ENCODE peak calls at places on chromosomes 11 and 22, in nine cellular contexts. One of them, this sample, is unnamed.

GRCh38 chr22:26330971-26331625 is 98.0 kb upstream of the ASPHD2 start:
- DNase-seq in Right ventricle myocardium superior: no peak
- DNase-seq in heart left ventricle: peak; percentile 12
- DNase-seq in AG09319: no peak
- DNase-seq in fibroblast of pulmonary artery: peak; percentile 50
- DNase-seq in stimulated activated CD8-positive, alpha-beta memory T cell treated with anti-CD3 and anti-CD28 coated beads, Interleukin-2, amount 100 ng/mL, for 1 hour: no peak
- DNase-seq in neural crest cell: peak; percentile 68
- DNase-seq in germinal center: peak; percentile 80
- DNase-seq in A673: peak; percentile 53
- DNase-seq in this sample: peak; percentile 21

GRCh38 chr11:70592641-70593165 is 194.4 kb downstream of the CTTN start:
- DNase-seq in Right ventricle myocardium superior: peak; percentile 20
- DNase-seq in heart left ventricle: no peak
- DNase-seq in AG09319: no peak
- DNase-seq in fibroblast of pulmonary artery: no peak
- DNase-seq in stimulated activated CD8-positive, alpha-beta memory T cell treated with anti-CD3 and anti-CD28 coated beads, Interleukin-2, amount 100 ng/mL, for 1 hour: no peak
- DNase-seq in neural crest cell: no peak
- DNase-seq in germinal center: no peak
- DNase-seq in A673: no peak
- DNase-seq in this sample: no peak

GRCh38 chr11:58958500-58958899 is 19.2 kb downstream of the GLYATL1 start:
- DNase-seq in Right ventricle myocardium superior: no peak
- DNase-seq in heart left ventricle: no peak
- DNase-seq in AG09319: no peak
- DNase-seq in fibroblast of pulmonary artery: no peak
- DNase-seq in stimulated activated CD8-positive, alpha-beta memory T cell treated with anti-CD3 and anti-CD28 coated beads, Interleukin-2, amount 100 ng/mL, for 1 hour: no peak
- DNase-seq in neural crest cell: no peak
- DNase-seq in germinal center: peak; percentile 69
- DNase-seq in A673: peak; percentile 63
- DNase-seq in this sample: no peak

GRCh38 chr11:32297629-32298028 is 137.7 kb downstream of the WT1 start:
- DNase-seq in Right ventricle myocardium superior: no peak
- DNase-seq in heart left ventricle: no peak
- DNase-seq in AG09319: no peak
- DNase-seq in fibroblast of pulmonary artery: peak; percentile 70
- DNase-seq in stimulated activated CD8-positive, alpha-beta memory T cell treated with anti-CD3 and anti-CD28 coated beads, Interleukin-2, amount 100 ng/mL, for 1 hour: no peak
- DNase-seq in neural crest cell: no peak
- DNase-seq in germinal center: peak; percentile 26
- DNase-seq in A673: peak; percentile 90
- DNase-seq in this sample: no peak

GRCh38 chr22:33142282-33142681 is 84.1 kb upstream of the SYN3 start:
- DNase-seq in Right ventricle myocardium superior: no peak
- DNase-seq in heart left ventricle: no peak
- DNase-seq in AG09319: no peak
- DNase-seq in fibroblast of pulmonary artery: no peak
- DNase-seq in stimulated activated CD8-positive, alpha-beta memory T cell treated with anti-CD3 and anti-CD28 coated beads, Interleukin-2, amount 100 ng/mL, for 1 hour: no peak
- DNase-seq in neural crest cell: no peak
- DNase-seq in germinal center: no peak
- DNase-seq in A673: no peak
- DNase-seq in this sample: no peak

GRCh38 chr11:118343248-118343647 is 743 bp upstream of the CD3D start:
- DNase-seq in Right ventricle myocardium superior: no peak
- DNase-seq in heart left ventricle: no peak
- DNase-seq in AG09319: no peak
- DNase-seq in fibroblast of pulmonary artery: no peak
- DNase-seq in stimulated activated CD8-positive, alpha-beta memory T cell treated with anti-CD3 and anti-CD28 coated beads, Interleukin-2, amount 100 ng/mL, for 1 hour: no peak
- DNase-seq in neural crest cell: no peak
- DNase-seq in germinal center: no peak
- DNase-seq in A673: no peak
- DNase-seq in this sample: no peak

GRCh38 chr11:57913713-57914704 is 109.7 kb upstream of the OR9Q1 start:
- DNase-seq in Right ventricle myocardium superior: no peak
- DNase-seq in heart left ventricle: no peak
- DNase-seq in AG09319: no peak
- DNase-seq in fibroblast of pulmonary artery: no peak
- DNase-seq in stimulated activated CD8-positive, alpha-beta memory T cell treated with anti-CD3 and anti-CD28 coated beads, Interleukin-2, amount 100 ng/mL, for 1 hour: no peak
- DNase-seq in neural crest cell: no peak
- DNase-seq in germinal center: no peak
- DNase-seq in A673: no peak
- DNase-seq in this sample: no peak

GRCh38 chr11:16154715-16155396 is 201.5 kb downstream of the SOX6 start:
- DNase-seq in Right ventricle myocardium superior: no peak
- DNase-seq in heart left ventricle: no peak
- DNase-seq in AG09319: no peak
- DNase-seq in fibroblast of pulmonary artery: peak; percentile 11
- DNase-seq in stimulated activated CD8-positive, alpha-beta memory T cell treated with anti-CD3 and anti-CD28 coated beads, Interleukin-2, amount 100 ng/mL, for 1 hour: no peak
- DNase-seq in neural crest cell: no peak
- DNase-seq in germinal center: no peak
- DNase-seq in A673: peak; percentile 39
- DNase-seq in this sample: no peak

GRCh38 chr11:121578216-121579063 is 125.7 kb upstream of the SORL1-AS1 start:
- DNase-seq in Right ventricle myocardium superior: no peak
- DNase-seq in heart left ventricle: no peak
- DNase-seq in AG09319: no peak
- DNase-seq in fibroblast of pulmonary artery: peak; percentile 9
- DNase-seq in stimulated activated CD8-positive, alpha-beta memory T cell treated with anti-CD3 and anti-CD28 coated beads, Interleukin-2, amount 100 ng/mL, for 1 hour: no peak
- DNase-seq in neural crest cell: no peak
- DNase-seq in germinal center: no peak
- DNase-seq in A673: no peak
- DNase-seq in this sample: no peak

GRCh38 chr22:38788417-38788816 is 5.5 kb downstream of the DNAL4 start:
- DNase-seq in Right ventricle myocardium superior: peak; percentile 61
- DNase-seq in heart left ventricle: peak; percentile 61
- DNase-seq in AG09319: peak; percentile 70
- DNase-seq in fibroblast of pulmonary artery: peak; percentile 97
- DNase-seq in stimulated activated CD8-positive, alpha-beta memory T cell treated with anti-CD3 and anti-CD28 coated beads, Interleukin-2, amount 100 ng/mL, for 1 hour: no peak
- DNase-seq in neural crest cell: no peak
- DNase-seq in germinal center: no peak
- DNase-seq in A673: peak; percentile 84
- DNase-seq in this sample: no peak

GRCh38 chr11:111633756-111634362 is 31.6 kb downstream of the SIK2 start:
- DNase-seq in Right ventricle myocardium superior: no peak
- DNase-seq in heart left ventricle: no peak
- DNase-seq in AG09319: no peak
- DNase-seq in fibroblast of pulmonary artery: peak; percentile 44
- DNase-seq in stimulated activated CD8-positive, alpha-beta memory T cell treated with anti-CD3 and anti-CD28 coated beads, Interleukin-2, amount 100 ng/mL, for 1 hour: no peak
- DNase-seq in neural crest cell: no peak
- DNase-seq in germinal center: no peak
- DNase-seq in A673: peak; percentile 68
- DNase-seq in this sample: no peak

GRCh38 chr11:72430743-72431570 is 3.4 kb downstream of the CLPB start:
- DNase-seq in Right ventricle myocardium superior: no peak
- DNase-seq in heart left ventricle: no peak
- DNase-seq in AG09319: no peak
- DNase-seq in fibroblast of pulmonary artery: peak; percentile 73
- DNase-seq in stimulated activated CD8-positive, alpha-beta memory T cell treated with anti-CD3 and anti-CD28 coated beads, Interleukin-2, amount 100 ng/mL, for 1 hour: no peak
- DNase-seq in neural crest cell: peak; percentile 16
- DNase-seq in germinal center: peak; percentile 64
- DNase-seq in A673: peak; percentile 72
- DNase-seq in this sample: no peak

GRCh38 chr11:116873391-116873790 is 36.0 kb upstream of the APOA1 start:
- DNase-seq in Right ventricle myocardium superior: no peak
- DNase-seq in heart left ventricle: no peak
- DNase-seq in AG09319: no peak
- DNase-seq in fibroblast of pulmonary artery: no peak
- DNase-seq in stimulated activated CD8-positive, alpha-beta memory T cell treated with anti-CD3 and anti-CD28 coated beads, Interleukin-2, amount 100 ng/mL, for 1 hour: no peak
- DNase-seq in neural crest cell: no peak
- DNase-seq in germinal center: no peak
- DNase-seq in A673: no peak
- DNase-seq in this sample: no peak

GRCh38 chr11:6319001-6319878 is 1.1 kb downstream of the CAVIN3 start:
- DNase-seq in Right ventricle myocardium superior: peak; percentile 71
- DNase-seq in heart left ventricle: peak; percentile 71
- DNase-seq in AG09319: no peak
- DNase-seq in fibroblast of pulmonary artery: peak; percentile 52
- DNase-seq in stimulated activated CD8-positive, alpha-beta memory T cell treated with anti-CD3 and anti-CD28 coated beads, Interleukin-2, amount 100 ng/mL, for 1 hour: no peak
- DNase-seq in neural crest cell: peak; percentile 32
- DNase-seq in germinal center: no peak
- DNase-seq in A673: no peak
- DNase-seq in this sample: no peak

GRCh38 chr11:76752321-76753175 is 30.6 kb upstream of the TSKU start:
- DNase-seq in Right ventricle myocardium superior: peak; percentile 91
- DNase-seq in heart left ventricle: peak; percentile 84
- DNase-seq in AG09319: peak; percentile 88
- DNase-seq in fibroblast of pulmonary artery: peak; percentile 86
- DNase-seq in stimulated activated CD8-positive, alpha-beta memory T cell treated with anti-CD3 and anti-CD28 coated beads, Interleukin-2, amount 100 ng/mL, for 1 hour: no peak
- DNase-seq in neural crest cell: no peak
- DNase-seq in germinal center: no peak
- DNase-seq in A673: no peak
- DNase-seq in this sample: no peak

GRCh38 chr11:13955971-13956421 is 6.5 kb upstream of the SPON1 start:
- DNase-seq in Right ventricle myocardium superior: no peak
- DNase-seq in heart left ventricle: peak; percentile 51
- DNase-seq in AG09319: peak; percentile 63
- DNase-seq in fibroblast of pulmonary artery: peak; percentile 82
- DNase-seq in stimulated activated CD8-positive, alpha-beta memory T cell treated with anti-CD3 and anti-CD28 coated beads, Interleukin-2, amount 100 ng/mL, for 1 hour: no peak
- DNase-seq in neural crest cell: peak; percentile 50
- DNase-seq in germinal center: peak; percentile 20
- DNase-seq in A673: peak; percentile 45
- DNase-seq in this sample: no peak

GRCh38 chr11:68282141-68282860 is 10.5 kb upstream of the C11orf24 start:
- DNase-seq in Right ventricle myocardium superior: no peak
- DNase-seq in heart left ventricle: no peak
- DNase-seq in AG09319: no peak
- DNase-seq in fibroblast of pulmonary artery: no peak
- DNase-seq in stimulated activated CD8-positive, alpha-beta memory T cell treated with anti-CD3 and anti-CD28 coated beads, Interleukin-2, amount 100 ng/mL, for 1 hour: no peak
- DNase-seq in neural crest cell: no peak
- DNase-seq in germinal center: no peak
- DNase-seq in A673: no peak
- DNase-seq in this sample: no peak

GRCh38 chr11:117232911-117233409 is 489 bp downstream of the RNF214 start:
- DNase-seq in Right ventricle myocardium superior: no peak
- DNase-seq in heart left ventricle: no peak
- DNase-seq in AG09319: no peak
- DNase-seq in fibroblast of pulmonary artery: no peak
- DNase-seq in stimulated activated CD8-positive, alpha-beta memory T cell treated with anti-CD3 and anti-CD28 coated beads, Interleukin-2, amount 100 ng/mL, for 1 hour: no peak
- DNase-seq in neural crest cell: peak; percentile 33
- DNase-seq in germinal center: peak; percentile 56
- DNase-seq in A673: no peak
- DNase-seq in this sample: no peak

GRCh38 chr22:50338042-50338573 is 5.0 kb upstream of the PPP6R2 start:
- DNase-seq in Right ventricle myocardium superior: no peak
- DNase-seq in heart left ventricle: no peak
- DNase-seq in AG09319: no peak
- DNase-seq in fibroblast of pulmonary artery: no peak
- DNase-seq in stimulated activated CD8-positive, alpha-beta memory T cell treated with anti-CD3 and anti-CD28 coated beads, Interleukin-2, amount 100 ng/mL, for 1 hour: no peak
- DNase-seq in neural crest cell: no peak
- DNase-seq in germinal center: no peak
- DNase-seq in A673: no peak
- DNase-seq in this sample: no peak

GRCh38 chr22:46376096-46376495 is 40.6 kb downstream of the TRMU start:
- DNase-seq in Right ventricle myocardium superior: no peak
- DNase-seq in heart left ventricle: no peak
- DNase-seq in AG09319: no peak
- DNase-seq in fibroblast of pulmonary artery: no peak
- DNase-seq in stimulated activated CD8-positive, alpha-beta memory T cell treated with anti-CD3 and anti-CD28 coated beads, Interleukin-2, amount 100 ng/mL, for 1 hour: no peak
- DNase-seq in neural crest cell: no peak
- DNase-seq in germinal center: no peak
- DNase-seq in A673: no peak
- DNase-seq in this sample: no peak

GRCh38 chr11:61697093-61697492 is 16.9 kb downstream of the DAGLA start:
- DNase-seq in Right ventricle myocardium superior: no peak
- DNase-seq in heart left ventricle: no peak
- DNase-seq in AG09319: no peak
- DNase-seq in fibroblast of pulmonary artery: no peak
- DNase-seq in stimulated activated CD8-positive, alpha-beta memory T cell treated with anti-CD3 and anti-CD28 coated beads, Interleukin-2, amount 100 ng/mL, for 1 hour: no peak
- DNase-seq in neural crest cell: no peak
- DNase-seq in germinal center: no peak
- DNase-seq in A673: no peak
- DNase-seq in this sample: no peak

GRCh38 chr22:43136255-43136654 is 6.9 kb downstream of the MCAT start:
- DNase-seq in Right ventricle myocardium superior: peak; percentile 72
- DNase-seq in heart left ventricle: peak; percentile 40
- DNase-seq in AG09319: no peak
- DNase-seq in fibroblast of pulmonary artery: peak; percentile 55
- DNase-seq in stimulated activated CD8-positive, alpha-beta memory T cell treated with anti-CD3 and anti-CD28 coated beads, Interleukin-2, amount 100 ng/mL, for 1 hour: no peak
- DNase-seq in neural crest cell: peak; percentile 55
- DNase-seq in germinal center: peak; percentile 88
- DNase-seq in A673: peak; percentile 62
- DNase-seq in this sample: no peak

GRCh38 chr11:77053217-77054013 is 13.4 kb upstream of the CAPN5 start:
- DNase-seq in Right ventricle myocardium superior: no peak
- DNase-seq in heart left ventricle: no peak
- DNase-seq in AG09319: no peak
- DNase-seq in fibroblast of pulmonary artery: no peak
- DNase-seq in stimulated activated CD8-positive, alpha-beta memory T cell treated with anti-CD3 and anti-CD28 coated beads, Interleukin-2, amount 100 ng/mL, for 1 hour: no peak
- DNase-seq in neural crest cell: no peak
- DNase-seq in germinal center: no peak
- DNase-seq in A673: no peak
- DNase-seq in this sample: no peak

GRCh38 chr11:12397953-12398352 is 20.6 kb downstream of the PARVA start:
- DNase-seq in Right ventricle myocardium superior: peak; percentile 73
- DNase-seq in heart left ventricle: peak; percentile 71
- DNase-seq in AG09319: peak; percentile 93
- DNase-seq in fibroblast of pulmonary artery: peak; percentile 98
- DNase-seq in stimulated activated CD8-positive, alpha-beta memory T cell treated with anti-CD3 and anti-CD28 coated beads, Interleukin-2, amount 100 ng/mL, for 1 hour: no peak
- DNase-seq in neural crest cell: no peak
- DNase-seq in germinal center: no peak
- DNase-seq in A673: peak; percentile 26
- DNase-seq in this sample: no peak

GRCh38 chr11:108278954-108279353 is 56.1 kb downstream of the ATM start:
- DNase-seq in Right ventricle myocardium superior: no peak
- DNase-seq in heart left ventricle: no peak
- DNase-seq in AG09319: no peak
- DNase-seq in fibroblast of pulmonary artery: no peak
- DNase-seq in stimulated activated CD8-positive, alpha-beta memory T cell treated with anti-CD3 and anti-CD28 coated beads, Interleukin-2, amount 100 ng/mL, for 1 hour: no peak
- DNase-seq in neural crest cell: no peak
- DNase-seq in germinal center: no peak
- DNase-seq in A673: no peak
- DNase-seq in this sample: no peak

GRCh38 chr11:14041040-14041439 is 78.5 kb downstream of the SPON1 start:
- DNase-seq in Right ventricle myocardium superior: no peak
- DNase-seq in heart left ventricle: no peak
- DNase-seq in AG09319: no peak
- DNase-seq in fibroblast of pulmonary artery: no peak
- DNase-seq in stimulated activated CD8-positive, alpha-beta memory T cell treated with anti-CD3 and anti-CD28 coated beads, Interleukin-2, amount 100 ng/mL, for 1 hour: no peak
- DNase-seq in neural crest cell: no peak
- DNase-seq in germinal center: no peak
- DNase-seq in A673: no peak
- DNase-seq in this sample: no peak

GRCh38 chr22:29369460-29369859 is 18.9 kb downstream of the AP1B1 start:
- DNase-seq in Right ventricle myocardium superior: peak; percentile 84
- DNase-seq in heart left ventricle: peak; percentile 46
- DNase-seq in AG09319: no peak
- DNase-seq in fibroblast of pulmonary artery: peak; percentile 74
- DNase-seq in stimulated activated CD8-positive, alpha-beta memory T cell treated with anti-CD3 and anti-CD28 coated beads, Interleukin-2, amount 100 ng/mL, for 1 hour: no peak
- DNase-seq in neural crest cell: peak; percentile 47
- DNase-seq in germinal center: no peak
- DNase-seq in A673: peak; percentile 93
- DNase-seq in this sample: no peak

GRCh38 chr11:12433571-12434061 is 56.2 kb downstream of the PARVA start:
- DNase-seq in Right ventricle myocardium superior: no peak
- DNase-seq in heart left ventricle: no peak
- DNase-seq in AG09319: peak; percentile 91
- DNase-seq in fibroblast of pulmonary artery: peak; percentile 80
- DNase-seq in stimulated activated CD8-positive, alpha-beta memory T cell treated with anti-CD3 and anti-CD28 coated beads, Interleukin-2, amount 100 ng/mL, for 1 hour: no peak
- DNase-seq in neural crest cell: no peak
- DNase-seq in germinal center: no peak
- DNase-seq in A673: no peak
- DNase-seq in this sample: no peak

GRCh38 chr22:20944042-20944441 is 23.0 kb upstream of the AIFM3 start:
- DNase-seq in Right ventricle myocardium superior: no peak
- DNase-seq in heart left ventricle: no peak
- DNase-seq in AG09319: no peak
- DNase-seq in fibroblast of pulmonary artery: no peak
- DNase-seq in stimulated activated CD8-positive, alpha-beta memory T cell treated with anti-CD3 and anti-CD28 coated beads, Interleukin-2, amount 100 ng/mL, for 1 hour: no peak
- DNase-seq in neural crest cell: no peak
- DNase-seq in germinal center: no peak
- DNase-seq in A673: no peak
- DNase-seq in this sample: no peak

GRCh38 chr11:68264244-68264643 is 7.5 kb downstream of the C11orf24 start:
- DNase-seq in Right ventricle myocardium superior: no peak
- DNase-seq in heart left ventricle: no peak
- DNase-seq in AG09319: no peak
- DNase-seq in fibroblast of pulmonary artery: no peak
- DNase-seq in stimulated activated CD8-positive, alpha-beta memory T cell treated with anti-CD3 and anti-CD28 coated beads, Interleukin-2, amount 100 ng/mL, for 1 hour: no peak
- DNase-seq in neural crest cell: no peak
- DNase-seq in germinal center: no peak
- DNase-seq in A673: no peak
- DNase-seq in this sample: no peak

GRCh38 chr22:49930596-49931412 is 12.4 kb downstream of the CRELD2 start:
- DNase-seq in Right ventricle myocardium superior: peak; percentile 76
- DNase-seq in heart left ventricle: peak; percentile 78
- DNase-seq in AG09319: no peak
- DNase-seq in fibroblast of pulmonary artery: peak; percentile 73
- DNase-seq in stimulated activated CD8-positive, alpha-beta memory T cell treated with anti-CD3 and anti-CD28 coated beads, Interleukin-2, amount 100 ng/mL, for 1 hour: no peak
- DNase-seq in neural crest cell: no peak
- DNase-seq in germinal center: peak; percentile 81
- DNase-seq in A673: peak; percentile 88
- DNase-seq in this sample: no peak